ENCODE peak calls at places on chromosomes 3 and 15, in nine cellular contexts. W, Q, N, J, O, K, S, Y and T are unnamed samples.

GRCh38 chr3:39068556-39068955 is 16.7 kb downstream of the WDR48 start:
- DNase-seq in W (no peak), J (no peak), Q (no peak), S (no peak), O (no peak), K (no peak), N (no peak), Y (no peak), T (no peak)

GRCh38 chr3:12875857-12876451 is 34.6 kb upstream of the RPL32 start:
- DNase-seq in Y (no peak), S (no peak), J (no peak), Q (no peak), O (peak), K (no peak), N (peak), W (no peak), T (peak)

GRCh38 chr3:57826952-57827723 is 71.0 kb downstream of the SLMAP start:
- DNase-seq in Y (no peak), J (no peak), O (no peak), S (no peak), K (no peak), N (no peak), W (no peak), Q (no peak), T (no peak)

GRCh38 chr3:45092132-45093031 is 53.8 kb downstream of the CDCP1 start:
- DNase-seq in S (no peak), K (no peak), Q (peak), Y (no peak), N (no peak), J (peak), O (peak), W (no peak), T (peak)

GRCh38 chr3:107315136-107315535 is 62.1 kb upstream of the CCDC54 start:
- DNase-seq in K (no peak), J (peak), O (no peak), S (no peak), Y (no peak), Q (no peak), N (no peak), W (no peak), T (no peak)

GRCh38 chr3:138938877-138939562 is 7.9 kb downstream of the FOXL2 start:
- DNase-seq in O (no peak), K (no peak), N (no peak), Y (peak), S (no peak), W (no peak), Q (no peak), J (no peak), T (no peak)

GRCh38 chr15:64857421-64857820 is 15.7 kb downstream of the PLEKHO2 start:
- DNase-seq in S (no peak), N (no peak), Q (no peak), O (no peak), K (no peak), W (no peak), J (peak), Y (no peak), T (no peak)

GRCh38 chr15:79282371-79283251 is at the start of gene ANKRD34C:
- DNase-seq in O (no peak), Q (no peak), W (no peak), N (no peak), K (no peak), J (no peak), Y (no peak), S (no peak), T (no peak)

GRCh38 chr15:98682992-98683701 is 34.8 kb downstream of the IGF1R start:
- DNase-seq in J (peak), O (no peak), S (no peak), W (no peak), Q (no peak), Y (no peak), K (no peak), N (no peak), T (no peak)

GRCh38 chr15:77898811-77899730 is 178.4 kb downstream of the TBC1D2B start:
- DNase-seq in N (no peak), Y (peak), K (no peak), O (no peak), J (no peak), W (no peak), Q (no peak), S (no peak), T (no peak)

GRCh38 chr15:55868707-55869106 is 124.7 kb downstream of the NEDD4 start:
- DNase-seq in Q (peak), J (peak), Y (no peak), N (no peak), W (no peak), O (no peak), S (no peak), K (no peak), T (no peak)

GRCh38 chr15:55858661-55859060 is 115.7 kb upstream of the PRTG start:
- DNase-seq in W (no peak), J (peak), Y (no peak), S (no peak), K (no peak), O (no peak), Q (no peak), N (no peak), T (no peak)

GRCh38 chr15:55859681-55860080 is 116.7 kb upstream of the PRTG start:
- DNase-seq in K (no peak), Q (no peak), Y (no peak), O (no peak), S (no peak), J (peak), N (no peak), W (no peak), T (no peak)

GRCh38 chr15:55861115-55861514 is 118.2 kb upstream of the PRTG start:
- DNase-seq in J (no peak), Y (no peak), S (no peak), W (no peak), O (no peak), K (no peak), N (no peak), Q (no peak), T (no peak)

DNA sequence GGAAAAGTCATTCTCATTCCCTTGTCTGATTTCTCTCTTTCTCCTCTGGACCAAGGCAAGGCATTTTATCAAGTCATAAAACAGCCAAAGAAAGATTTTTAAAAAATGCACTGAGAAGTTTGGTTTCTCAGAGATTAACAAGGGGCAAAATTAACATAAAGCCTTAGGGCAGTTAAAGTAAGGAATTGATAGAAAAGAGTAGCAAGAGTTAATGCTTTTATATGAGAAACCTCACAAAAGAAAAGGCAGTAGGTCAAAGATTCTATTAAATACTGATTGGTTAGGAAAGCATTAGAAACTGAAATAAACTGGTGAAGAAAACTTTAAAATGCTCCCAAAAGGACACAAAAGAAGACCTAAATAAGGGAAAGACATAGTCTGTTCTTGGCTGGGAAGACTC is 121.0 kb upstream of the PRTG start:
- DNase-seq in J (no peak), Q (no peak), W (no peak), K (no peak), O (no peak), N (no peak), S (no peak), Y (no peak), T (no peak)
- H3K27ac ChIP-seq in J (no peak), Q (no peak), W (no peak), K (no peak), O (no peak), N (no peak), S (no peak), Y (no peak), T (no peak)

DNA sequence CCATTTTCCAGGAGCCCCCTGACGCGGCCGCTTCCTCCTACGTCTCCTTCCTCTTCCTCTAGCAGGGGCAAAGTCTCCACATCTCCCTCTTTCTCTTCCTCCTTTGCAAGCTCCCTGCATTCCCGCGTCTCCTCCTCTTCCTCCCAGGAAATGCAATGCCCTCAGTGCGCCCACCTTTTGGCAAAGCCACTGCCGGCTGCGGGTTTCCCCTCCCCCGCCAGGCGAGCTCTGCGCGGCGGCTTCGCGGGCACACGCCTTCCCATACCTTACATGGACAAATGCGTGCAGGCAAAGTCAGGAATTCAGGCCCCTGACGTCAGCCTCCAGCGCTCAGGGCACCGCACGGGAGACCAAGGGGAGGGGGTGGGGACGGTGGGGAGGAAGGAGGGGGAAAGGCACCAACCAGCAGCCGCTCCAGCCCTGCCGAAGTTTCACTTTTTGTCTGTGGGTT is 434 bp upstream of the LPP start:
- DNase-seq in J (peak), N (peak), W (peak), Q (peak), K (peak), O (peak), Y (peak), S (no peak), T (peak)
- TF ChIP-seq POLR2A in J (peak), N (no peak), W (peak), Q (peak), K (no peak), O (peak), Y (peak), S (peak), T (peak)

GRCh38 chr3:180640987-180641386 is 38.3 kb downstream of the CCDC39 start:
- DNase-seq in N (no peak), S (no peak), W (no peak), Q (no peak), Y (no peak), K (no peak), O (no peak), J (no peak), T (no peak)

DNA sequence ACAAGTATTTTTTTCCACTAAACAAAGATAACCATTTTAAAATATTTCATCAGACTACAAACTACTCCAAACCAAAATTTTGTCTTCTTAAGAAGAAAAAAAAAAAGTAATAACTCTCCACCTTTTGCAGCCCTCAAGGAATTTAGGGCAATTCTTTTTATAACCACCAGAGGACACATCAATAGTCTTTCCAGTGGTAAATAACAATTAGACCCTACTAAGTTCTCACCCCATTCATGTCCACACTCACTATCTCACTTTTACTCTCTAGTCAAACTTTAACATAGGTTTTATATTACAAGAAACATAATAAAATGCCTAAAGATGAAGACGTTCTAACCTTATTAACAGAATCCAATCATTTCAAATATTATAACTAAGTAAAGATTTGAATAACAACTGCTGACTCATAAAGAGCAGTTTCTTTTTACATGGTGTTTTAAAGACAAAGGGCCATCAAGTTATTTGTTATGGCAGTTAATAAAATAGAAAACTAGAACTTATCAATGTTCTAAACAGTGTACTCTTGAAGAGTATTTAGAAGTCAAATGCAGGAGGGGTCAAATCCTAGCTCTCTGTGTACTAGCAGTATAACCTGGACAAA is 33.0 kb downstream of the CCDC39 start:
- DNase-seq in Q (peak), W (no peak), Y (no peak), O (no peak), J (no peak), K (no peak), N (no peak), S (no peak), T (no peak)
- TF ChIP-seq CTCF in Q (no peak), W (no peak), Y (no peak), O (no peak), J (peak), K (peak), N (no peak), S (no peak), T (no peak)

GRCh38 chr3:16508591-16508995 is 4.9 kb downstream of the RFTN1 start:
- DNase-seq in N (no peak), O (no peak), S (no peak), J (no peak), Q (no peak), W (no peak), K (no peak), Y (no peak), T (no peak)

GRCh38 chr3:16512435-16513140 is 911 bp downstream of the RFTN1 start:
- DNase-seq in N (peak), W (peak), O (peak), Y (peak), Q (no peak), S (no peak), K (peak), J (no peak), T (peak)

GRCh38 chr3:16511561-16512434 is 1.7 kb downstream of the RFTN1 start:
- DNase-seq in J (peak), Q (no peak), W (no peak), K (peak), Y (peak), S (no peak), N (peak), O (peak), T (peak)

GRCh38 chr3:16509721-16510619 is 3.5 kb downstream of the RFTN1 start:
- DNase-seq in S (no peak), J (no peak), Q (no peak), Y (no peak), W (no peak), K (no peak), N (no peak), O (no peak), T (no peak)

GRCh38 chr3:16510620-16511319 is 2.7 kb downstream of the RFTN1 start:
- DNase-seq in Y (no peak), N (no peak), J (no peak), K (no peak), S (no peak), W (no peak), Q (no peak), O (no peak), T (no peak)
- H3K27ac ChIP-seq in Y (peak), N (no peak), J (no peak), K (no peak), S (no peak), W (no peak), Q (no peak), O (peak), T (peak)

GRCh38 chr3:100838157-100838556 is 128.9 kb downstream of the TFG start:
- DNase-seq in N (no peak), S (no peak), Y (no peak), Q (no peak), K (no peak), O (no peak), J (no peak), W (no peak), T (no peak)

GRCh38 chr3:100830931-100831330 is 121.6 kb downstream of the TFG start:
- DNase-seq in O (no peak), S (no peak), W (no peak), Q (no peak), Y (no peak), J (no peak), N (no peak), K (no peak), T (no peak)

GRCh38 chr3:100834332-100834731 is 125.0 kb downstream of the TFG start:
- DNase-seq in S (no peak), J (no peak), K (no peak), Q (no peak), Y (no peak), W (no peak), O (no peak), N (no peak), T (no peak)

DNA sequence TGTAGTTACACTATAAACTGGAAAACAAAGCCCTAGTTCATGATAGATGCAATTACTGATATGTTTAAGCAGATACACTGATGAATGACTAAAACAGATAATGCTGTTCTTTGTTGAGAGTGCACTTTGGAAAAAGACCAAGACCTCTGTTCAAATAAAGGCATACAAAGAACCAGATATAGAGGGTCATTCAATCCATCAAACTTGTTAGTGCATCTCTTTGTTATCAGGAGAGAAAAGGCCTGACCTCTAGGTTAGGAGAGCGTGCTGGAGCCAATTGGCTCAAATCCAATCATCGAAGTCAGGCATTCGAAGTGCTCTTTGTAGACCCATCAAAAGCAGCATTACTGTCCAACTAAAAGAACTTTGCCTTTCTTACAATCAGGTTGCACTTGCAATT is 124.2 kb downstream of the TFG start:
- DNase-seq in Y (no peak), N (no peak), K (no peak), W (no peak), J (no peak), S (no peak), O (no peak), Q (no peak), T (no peak)
- TF ChIP-seq POLR2A in Y (no peak), N (no peak), K (no peak), W (no peak), J (no peak), S (no peak), O (no peak), Q (no peak), T (no peak)

GRCh38 chr3:84136425-84136824 is 822.4 kb upstream of the CADM2 start:
- DNase-seq in K (no peak), N (no peak), W (no peak), O (no peak), Y (no peak), S (no peak), J (no peak), Q (no peak), T (no peak)
- TF ChIP-seq CTCF in K (no peak), N (no peak), W (no peak), O (no peak), Y (no peak), S (no peak), J (no peak), Q (no peak), T (no peak)